ENCODE peak calls at places on chromosomes 5 and 9, in five cellular contexts. O is NCI-H345, I is NCI-H1092 treated with DMSO at 0.1 percent for 48 hours, G is hippocampal formation, H is right lobe of liver. D is an unnamed sample.

GRCh38 chr5:95110112-95110511 is 174.8 kb downstream of the MCTP1 start:
- DNase-seq in H (no peak), G (no peak), I (no peak), O (no peak), D (no peak)

GRCh38 chr5:125054106-125054505 is 307.7 kb upstream of the ZNF608 start:
- DNase-seq in I (no peak), G (no peak), H (no peak), O (no peak), D (no peak)

GRCh38 chr5:172008689-172009141 is 2.3 kb upstream of the FBXW11 start:
- DNase-seq in I (no peak), O (no peak), H (no peak), G (no peak), D (no peak)

GRCh38 chr5:18553269-18553668 is 919.0 kb downstream of the TAF11L14 start:
- DNase-seq in I (no peak), G (no peak), O (no peak), H (no peak), D (no peak)

GRCh38 chr9:35688558-35689350 is 971 bp downstream of the TPM2 start:
- DNase-seq in O (no peak), G (no peak), H (no peak), I (no peak), D (no peak)

GRCh38 chr9:91196103-91196761 is 165.5 kb downstream of the AUH start:
- DNase-seq in G (no peak), O (no peak), H (peak; percentile 48), I (no peak), D (no peak)

GRCh38 chr9:127968717-127969383 is 11.9 kb downstream of the EEIG1 start:
- DNase-seq in G (peak; percentile 67), O (peak; percentile 72), I (peak; percentile 84), H (peak; percentile 73), D (no peak)

GRCh38 chr9:94933429-94933828 is 206.9 kb downstream of the AOPEP start:
- DNase-seq in G (no peak), O (no peak), I (no peak), H (no peak), D (no peak)

GRCh38 chr5:36276864-36277263 is 24.8 kb downstream of the RANBP3L start:
- DNase-seq in I (no peak), O (no peak), G (peak; percentile 11), H (no peak), D (no peak)

GRCh38 chr5:92641031-92641962 is 939.7 kb downstream of the NR2F1-AS1 start:
- DNase-seq in I (peak; percentile 90), H (peak; percentile 22), O (peak; percentile 74), G (no peak), D (peak; percentile 8)

GRCh38 chr5:68911840-68912690 is 181.7 kb upstream of the SLC30A5 start:
- DNase-seq in O (no peak), H (no peak), I (no peak), G (no peak), D (no peak)